ENCODE peak calls at places on chromosomes 12 and 14, in eight cellular contexts. C, I, Y, W, T, P, X and B are unnamed samples.

GRCh38 chr12:14390885-14391530 is 25.5 kb downstream of the ATF7IP start:
- DNase-seq in C (no peak), I (no peak), Y (no peak), W (no peak), T (no peak), P (no peak), X (no peak), B (no peak)

GRCh38 chr14:24806061-24806678 is 172.2 kb upstream of the GZMB start:
- DNase-seq in C (peak; percentile 61), I (no peak), Y (peak; percentile 68), W (peak; percentile 64), T (peak; percentile 72), P (peak; percentile 82), X (peak; percentile 70), B (peak; percentile 9)

GRCh38 chr14:97946291-97946690 is 1149.1 kb downstream of the VRK1 start:
- DNase-seq in C (no peak), I (no peak), Y (no peak), W (no peak), T (no peak), P (peak; percentile 17), X (no peak), B (no peak)

GRCh38 chr12:93099777-93100176 is 170.7 kb upstream of the EEA1 start:
- DNase-seq in C (no peak), I (no peak), Y (no peak), W (no peak), T (no peak), P (no peak), X (no peak), B (no peak)

GRCh38 chr14:58272589-58273372 is 25.6 kb upstream of the ARID4A start:
- DNase-seq in C (peak; percentile 57), I (no peak), Y (no peak), W (peak; percentile 65), T (no peak), P (no peak), X (no peak), B (no peak)

GRCh38 chr12:91180577-91180976 is 2.0 kb downstream of the DCN start:
- DNase-seq in C (peak; percentile 90), I (no peak), Y (no peak), W (peak; percentile 91), T (no peak), P (no peak), X (no peak), B (no peak)

GRCh38 chr12:54853933-54854538 is at the start of gene MUCL1:
- DNase-seq in C (peak; percentile 72), I (peak; percentile 49), Y (no peak), W (peak; percentile 69), T (no peak), P (peak; percentile 76), X (no peak), B (peak; percentile 31)

GRCh38 chr14:49623941-49624806 is 3.6 kb downstream of the MGAT2 start:
- DNase-seq in C (no peak), I (peak; percentile 27), Y (no peak), W (peak; percentile 48), T (no peak), P (no peak), X (no peak), B (no peak)

GRCh38 chr12:19052689-19053088 is 76.8 kb upstream of the PLEKHA5 start:
- DNase-seq in C (no peak), I (no peak), Y (no peak), W (peak; percentile 3), T (no peak), P (no peak), X (no peak), B (no peak)

GRCh38 chr12:67681145-67681778 is 32.7 kb downstream of the DYRK2 start:
- DNase-seq in C (peak; percentile 97), I (no peak), Y (no peak), W (peak; percentile 97), T (no peak), P (no peak), X (no peak), B (peak; percentile 49)

GRCh38 chr12:71888521-71888920 is 49.0 kb downstream of the TBC1D15 start:
- DNase-seq in C (no peak), I (no peak), Y (no peak), W (no peak), T (no peak), P (no peak), X (no peak), B (no peak)

GRCh38 chr14:49670475-49670874 is 17.5 kb downstream of the POLE2 start:
- DNase-seq in C (no peak), I (no peak), Y (no peak), W (no peak), T (no peak), P (no peak), X (no peak), B (no peak)

GRCh38 chr14:64572721-64573508 is 23.2 kb downstream of the PPP1R36 start:
- DNase-seq in C (peak; percentile 77), I (no peak), Y (no peak), W (no peak), T (no peak), P (peak; percentile 9), X (no peak), B (no peak)

DNA sequence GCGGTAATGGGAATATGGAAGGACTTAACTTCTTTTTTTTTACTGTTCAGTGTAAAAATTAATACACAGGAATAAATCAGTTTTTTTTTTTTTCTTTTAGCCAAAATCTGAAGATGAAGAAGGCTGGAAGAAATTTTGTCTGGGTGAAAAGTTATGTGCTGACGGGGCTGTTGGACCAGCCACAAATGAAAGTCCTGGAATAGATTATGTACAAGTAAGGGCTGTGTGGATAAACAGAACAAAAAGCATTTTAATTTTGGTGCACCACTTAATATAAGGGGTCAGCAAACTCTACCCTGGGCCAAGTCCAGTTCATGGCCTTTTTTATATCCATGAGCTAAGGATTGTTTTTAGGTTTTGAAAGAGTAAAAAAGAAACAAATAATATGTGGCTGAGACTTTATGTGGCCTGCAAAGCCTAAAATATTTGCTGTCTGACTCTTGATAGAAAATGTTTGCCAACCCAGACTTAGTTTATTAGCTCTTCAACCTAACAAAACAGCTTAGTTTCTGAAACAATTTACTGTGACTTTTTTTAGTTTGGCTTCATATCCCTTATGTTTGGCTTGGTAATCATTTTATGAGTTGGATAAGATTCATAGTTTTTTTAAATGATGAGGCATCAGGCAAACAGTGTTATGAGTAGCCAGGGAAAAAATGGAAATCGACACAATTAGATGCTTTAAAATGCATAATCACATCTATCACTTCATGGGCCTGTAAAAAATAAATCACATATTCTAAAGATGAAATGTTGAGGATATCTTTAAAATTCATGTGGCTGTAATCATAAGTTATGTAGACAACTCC is 8.4 kb downstream of the GEMIN2 start:
- DNase-seq in C (no peak), I (no peak), Y (no peak), W (peak; percentile 14), T (no peak), P (no peak), X (no peak), B (no peak)
- H3K36me3 ChIP-seq in C (no peaks in the 10 kb centered on the region), I (peaks cover 40% of the 10 kb centered on the region), Y (peaks cover 90% of the 10 kb centered on the region), W (peaks cover 43% of the 10 kb centered on the region), T (peaks cover 12% of the 10 kb centered on the region), P (peaks cover 9% of the 10 kb centered on the region), X (peaks cover 1% of the 10 kb centered on the region), B (peaks cover 21% of the 10 kb centered on the region)

DNA sequence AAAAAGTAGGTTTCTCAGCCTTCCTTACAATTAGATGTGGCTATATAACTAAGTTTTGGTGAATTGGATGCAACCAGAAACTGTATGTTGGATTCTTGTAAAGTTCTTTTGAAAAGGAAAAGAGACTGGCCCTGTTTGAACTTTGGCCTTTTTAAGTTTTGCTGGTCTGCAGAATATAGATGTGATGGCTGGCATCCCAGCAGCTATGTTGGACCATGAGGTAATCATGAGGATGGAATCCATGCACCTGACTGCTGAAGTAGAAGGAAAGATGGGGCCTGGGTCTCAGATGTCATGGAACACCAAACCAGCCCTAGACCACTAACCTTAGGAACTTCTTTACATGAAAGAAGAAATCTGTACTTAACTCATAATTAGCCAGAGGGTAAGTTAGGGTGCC is 482.5 kb downstream of the GLT1D1 start:
- DNase-seq in C (no peak), I (no peak), Y (no peak), W (no peak), T (no peak), P (no peak), X (no peak), B (no peak)
- H3K36me3 ChIP-seq in C (no peaks in the 10 kb centered on the region), I (no peaks in the 10 kb centered on the region), Y (no peaks in the 10 kb centered on the region), W (no peaks in the 10 kb centered on the region), T (no peaks in the 10 kb centered on the region), P (no peaks in the 10 kb centered on the region), X (no peaks in the 10 kb centered on the region), B (no peaks in the 10 kb centered on the region)

GRCh38 chr12:50087995-50088394 is 2.9 kb downstream of the SMARCD1 start:
- DNase-seq in C (peak; percentile 36), I (no peak), Y (no peak), W (peak; percentile 91), T (no peak), P (no peak), X (peak; percentile 8), B (no peak)
- H3K36me3 ChIP-seq in C (peaks cover 16% of the 10 kb centered on the region), I (peaks cover 44% of the 10 kb centered on the region), Y (peaks cover 63% of the 10 kb centered on the region), W (peaks cover 26% of the 10 kb centered on the region), T (peaks cover 5% of the 10 kb centered on the region), P (peaks cover 25% of the 10 kb centered on the region), X (peaks cover 2% of the 10 kb centered on the region), B (peaks cover 62% of the 10 kb centered on the region)

GRCh38 chr12:46240436-46240835 is 28.4 kb downstream of the SLC38A1 start:
- DNase-seq in C (no peak), I (no peak), Y (no peak), W (no peak), T (no peak), P (no peak), X (no peak), B (no peak)

GRCh38 chr12:46244997-46245396 is 23.8 kb downstream of the SLC38A1 start:
- DNase-seq in C (no peak), I (no peak), Y (no peak), W (no peak), T (no peak), P (no peak), X (no peak), B (no peak)

GRCh38 chr12:46246021-46246700 is 22.7 kb downstream of the SLC38A1 start:
- DNase-seq in C (no peak), I (no peak), Y (no peak), W (no peak), T (no peak), P (no peak), X (no peak), B (no peak)

GRCh38 chr12:46242569-46242968 is 26.3 kb downstream of the SLC38A1 start:
- DNase-seq in C (no peak), I (no peak), Y (no peak), W (no peak), T (no peak), P (no peak), X (no peak), B (no peak)

GRCh38 chr12:46244273-46244672 is 24.6 kb downstream of the SLC38A1 start:
- DNase-seq in C (no peak), I (no peak), Y (no peak), W (no peak), T (no peak), P (no peak), X (no peak), B (no peak)
- H3K36me3 ChIP-seq in C (no peaks in the 10 kb centered on the region), I (peaks cover 20% of the 10 kb centered on the region), Y (peaks cover 5% of the 10 kb centered on the region), W (peaks cover 15% of the 10 kb centered on the region), T (no peaks in the 10 kb centered on the region), P (peaks cover 32% of the 10 kb centered on the region), X (no peaks in the 10 kb centered on the region), B (peaks cover 89% of the 10 kb centered on the region)

GRCh38 chr12:50088577-50089335 is 3.6 kb downstream of the SMARCD1 start:
- DNase-seq in C (peak; percentile 60), I (peak; percentile 36), Y (no peak), W (peak; percentile 69), T (no peak), P (peak; percentile 80), X (peak; percentile 39), B (peak; percentile 29)
- H3K36me3 ChIP-seq in C (peaks cover 16% of the 10 kb centered on the region), I (peaks cover 50% of the 10 kb centered on the region), Y (peaks cover 71% of the 10 kb centered on the region), W (peaks cover 34% of the 10 kb centered on the region), T (peaks cover 5% of the 10 kb centered on the region), P (peaks cover 25% of the 10 kb centered on the region), X (peaks cover 2% of the 10 kb centered on the region), B (peaks cover 67% of the 10 kb centered on the region)